ENCODE peak calls at places on chromosomes 6 and 20, in five cellular contexts. One of them, this sample, is unnamed.

GRCh38 chr20:53786071-53786444 is 192.4 kb upstream of the ZNF217 start:
- DNase-seq in AG09309: no peak
- DNase-seq in adrenal gland: no peak
- DNase-seq in fibroblast of the aortic adventitia: no peak
- DNase-seq in glutamatergic neuron: no peak
- DNase-seq in this sample: no peak

GRCh38 chr20:4006640-4007039 is 8.7 kb downstream of the RNF24 start:
- DNase-seq in AG09309: no peak
- DNase-seq in fibroblast of the aortic adventitia: peak
- DNase-seq in adrenal gland: peak
- DNase-seq in glutamatergic neuron: peak
- DNase-seq in this sample: no peak

GRCh38 chr6:40960784-40961430 is 78.1 kb downstream of the UNC5CL start:
- DNase-seq in AG09309: no peak
- DNase-seq in adrenal gland: no peak
- DNase-seq in fibroblast of the aortic adventitia: no peak
- DNase-seq in glutamatergic neuron: no peak
- DNase-seq in this sample: no peak

GRCh38 chr6:164856138-164856537 is 453.3 kb downstream of the C6orf118 start:
- DNase-seq in adrenal gland: no peak
- DNase-seq in AG09309: no peak
- DNase-seq in glutamatergic neuron: no peak
- DNase-seq in fibroblast of the aortic adventitia: no peak
- DNase-seq in this sample: no peak

GRCh38 chr6:122028933-122029332 is 370.5 kb upstream of the HSF2 start:
- DNase-seq in AG09309: no peak
- DNase-seq in adrenal gland: no peak
- DNase-seq in glutamatergic neuron: no peak
- DNase-seq in fibroblast of the aortic adventitia: no peak
- DNase-seq in this sample: no peak

GRCh38 chr20:6715350-6716063 is 52.0 kb upstream of the BMP2 start:
- DNase-seq in adrenal gland: peak
- DNase-seq in AG09309: no peak
- DNase-seq in fibroblast of the aortic adventitia: no peak
- DNase-seq in glutamatergic neuron: no peak
- DNase-seq in this sample: no peak

GRCh38 chr6:20464041-20464440 is 62.4 kb downstream of the E2F3 start:
- DNase-seq in fibroblast of the aortic adventitia: no peak
- DNase-seq in AG09309: no peak
- DNase-seq in adrenal gland: no peak
- DNase-seq in glutamatergic neuron: no peak
- DNase-seq in this sample: no peak

GRCh38 chr6:144912474-144912873 is 627.3 kb downstream of the UTRN start:
- DNase-seq in AG09309: peak
- DNase-seq in glutamatergic neuron: no peak
- DNase-seq in fibroblast of the aortic adventitia: peak
- DNase-seq in adrenal gland: no peak
- DNase-seq in this sample: no peak

GRCh38 chr6:135144678-135145508 is 36.2 kb upstream of the MYB start:
- DNase-seq in glutamatergic neuron: no peak
- DNase-seq in AG09309: no peak
- DNase-seq in fibroblast of the aortic adventitia: peak
- DNase-seq in adrenal gland: peak
- DNase-seq in this sample: no peak

GRCh38 chr6:54112171-54112650 is 968 bp downstream of the MLIP start:
- DNase-seq in AG09309: no peak
- DNase-seq in glutamatergic neuron: no peak
- DNase-seq in fibroblast of the aortic adventitia: peak
- DNase-seq in adrenal gland: no peak
- DNase-seq in this sample: no peak

GRCh38 chr20:22248052-22248667 is 336.2 kb downstream of the FOXA2 start:
- DNase-seq in fibroblast of the aortic adventitia: peak
- DNase-seq in adrenal gland: peak
- DNase-seq in AG09309: no peak
- DNase-seq in glutamatergic neuron: peak
- DNase-seq in this sample: no peak

GRCh38 chr20:23624307-23624706 is 13.4 kb downstream of the CST3 start:
- DNase-seq in AG09309: no peak
- DNase-seq in fibroblast of the aortic adventitia: peak
- DNase-seq in adrenal gland: no peak
- DNase-seq in glutamatergic neuron: no peak
- DNase-seq in this sample: no peak

GRCh38 chr20:58646703-58647102 is 4.4 kb upstream of the STX16 start:
- DNase-seq in fibroblast of the aortic adventitia: no peak
- DNase-seq in adrenal gland: no peak
- DNase-seq in glutamatergic neuron: no peak
- DNase-seq in AG09309: no peak
- DNase-seq in this sample: no peak

GRCh38 chr20:48815537-48815936 is 12.3 kb downstream of the PREX1 start:
- DNase-seq in adrenal gland: no peak
- DNase-seq in glutamatergic neuron: no peak
- DNase-seq in fibroblast of the aortic adventitia: no peak
- DNase-seq in AG09309: no peak
- DNase-seq in this sample: no peak

GRCh38 chr20:21106171-21106694 is at the start of gene LINC00237:
- DNase-seq in fibroblast of the aortic adventitia: no peak
- DNase-seq in glutamatergic neuron: no peak
- DNase-seq in adrenal gland: no peak
- DNase-seq in AG09309: no peak
- DNase-seq in this sample: no peak

GRCh38 chr6:53241936-53242335 is 93.3 kb upstream of the GCM1 start:
- DNase-seq in glutamatergic neuron: no peak
- DNase-seq in AG09309: no peak
- DNase-seq in adrenal gland: no peak
- DNase-seq in fibroblast of the aortic adventitia: no peak
- DNase-seq in this sample: no peak

GRCh38 chr20:45933231-45934045 is 1.0 kb upstream of the PCIF1 start:
- DNase-seq in AG09309: no peak
- DNase-seq in adrenal gland: peak
- DNase-seq in glutamatergic neuron: peak
- DNase-seq in fibroblast of the aortic adventitia: peak
- DNase-seq in this sample: peak
- TF ChIP-seq CTCF in AG09309: peak
- TF ChIP-seq CTCF in adrenal gland: peak
- TF ChIP-seq CTCF in glutamatergic neuron: no peak
- TF ChIP-seq CTCF in fibroblast of the aortic adventitia: peak
- TF ChIP-seq CTCF in this sample: peak

GRCh38 chr6:4641461-4641860 is 134.7 kb upstream of the CDYL start:
- DNase-seq in glutamatergic neuron: no peak
- DNase-seq in adrenal gland: no peak
- DNase-seq in fibroblast of the aortic adventitia: no peak
- DNase-seq in AG09309: no peak
- DNase-seq in this sample: no peak

GRCh38 chr6:4647414-4648365 is 128.5 kb upstream of the CDYL start:
- DNase-seq in glutamatergic neuron: peak
- DNase-seq in fibroblast of the aortic adventitia: peak
- DNase-seq in adrenal gland: peak
- DNase-seq in AG09309: peak
- DNase-seq in this sample: no peak

GRCh38 chr6:4649728-4650127 is 126.5 kb upstream of the CDYL start:
- DNase-seq in adrenal gland: no peak
- DNase-seq in glutamatergic neuron: no peak
- DNase-seq in fibroblast of the aortic adventitia: peak
- DNase-seq in AG09309: no peak
- DNase-seq in this sample: no peak

GRCh38 chr6:4644962-4645361 is 131.2 kb upstream of the CDYL start:
- DNase-seq in fibroblast of the aortic adventitia: no peak
- DNase-seq in adrenal gland: no peak
- DNase-seq in AG09309: no peak
- DNase-seq in glutamatergic neuron: no peak
- DNase-seq in this sample: no peak

DNA sequence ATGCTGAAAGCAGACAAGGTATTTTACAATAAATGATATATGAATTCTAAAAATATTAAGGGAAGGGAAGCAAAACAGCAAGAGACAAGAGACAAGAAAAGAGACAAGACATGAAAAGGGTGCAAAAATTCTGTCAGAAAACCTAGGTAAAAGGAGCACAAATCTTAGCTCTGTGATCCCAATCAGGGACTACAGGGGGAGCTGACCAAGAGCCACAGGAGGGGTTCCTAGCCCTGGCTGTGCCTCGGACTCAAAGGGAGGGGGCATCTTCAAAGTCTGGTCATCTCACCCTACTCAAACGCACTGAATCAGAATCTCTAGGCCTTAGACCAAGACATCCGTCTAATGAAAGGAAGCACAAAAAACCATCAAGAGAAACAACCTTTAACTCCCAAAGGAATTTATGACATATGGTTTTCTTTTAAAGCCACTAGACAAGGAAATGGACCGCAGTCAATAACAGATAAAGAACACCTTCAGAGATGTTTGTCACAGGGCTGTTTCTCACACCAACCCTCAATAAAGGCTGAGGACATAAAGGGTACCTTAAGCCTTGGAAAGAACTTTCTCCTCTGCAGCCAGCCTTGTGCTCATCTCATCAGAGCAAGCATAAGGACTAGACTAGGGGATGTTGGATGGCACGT is 130.4 kb upstream of the CDYL start:
- DNase-seq in adrenal gland: no peak
- DNase-seq in fibroblast of the aortic adventitia: no peak
- DNase-seq in AG09309: no peak
- DNase-seq in glutamatergic neuron: no peak
- DNase-seq in this sample: no peak
- TF ChIP-seq CTCF in adrenal gland: no peak
- TF ChIP-seq CTCF in fibroblast of the aortic adventitia: no peak
- TF ChIP-seq CTCF in AG09309: no peak
- TF ChIP-seq CTCF in glutamatergic neuron: no peak
- TF ChIP-seq CTCF in this sample: no peak

GRCh38 chr20:32945710-32946221 is 58.5 kb downstream of the SUN5 start:
- DNase-seq in glutamatergic neuron: no peak
- DNase-seq in AG09309: peak
- DNase-seq in fibroblast of the aortic adventitia: peak
- DNase-seq in adrenal gland: no peak
- DNase-seq in this sample: no peak
- TF ChIP-seq CTCF in glutamatergic neuron: peak
- TF ChIP-seq CTCF in AG09309: peak
- TF ChIP-seq CTCF in fibroblast of the aortic adventitia: peak
- TF ChIP-seq CTCF in adrenal gland: peak
- TF ChIP-seq CTCF in this sample: peak

DNA sequence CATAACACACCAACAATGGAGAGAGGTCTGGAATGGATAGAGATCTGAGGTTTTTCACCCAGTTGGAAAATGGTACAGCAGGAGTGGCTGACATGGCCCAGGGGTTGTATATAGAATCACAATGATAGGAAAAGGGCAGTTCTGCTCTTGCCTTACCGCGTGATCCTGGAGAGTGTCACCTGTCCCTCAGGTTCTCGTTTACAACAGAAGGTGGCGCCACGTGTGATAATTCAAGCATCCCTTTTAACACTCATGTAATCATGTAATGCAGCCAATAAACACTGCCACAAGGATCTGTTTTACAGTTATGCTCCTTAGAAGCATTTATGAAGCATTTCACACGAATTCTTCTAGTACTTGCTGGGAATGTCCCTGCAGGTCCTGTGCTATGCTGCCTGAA is 12.9 kb upstream of the WFDC2 start:
- DNase-seq in fibroblast of the aortic adventitia: no peak
- DNase-seq in AG09309: no peak
- DNase-seq in glutamatergic neuron: peak
- DNase-seq in adrenal gland: peak
- DNase-seq in this sample: no peak
- TF ChIP-seq CTCF in fibroblast of the aortic adventitia: peak
- TF ChIP-seq CTCF in AG09309: peak
- TF ChIP-seq CTCF in glutamatergic neuron: peak
- TF ChIP-seq CTCF in adrenal gland: no peak
- TF ChIP-seq CTCF in this sample: peak

GRCh38 chr6:137514418-137514817 is 20.2 kb upstream of the OLIG3 start:
- DNase-seq in glutamatergic neuron: no peak
- DNase-seq in AG09309: no peak
- DNase-seq in fibroblast of the aortic adventitia: no peak
- DNase-seq in adrenal gland: no peak
- DNase-seq in this sample: no peak

GRCh38 chr6:137520520-137520919 is 26.3 kb upstream of the OLIG3 start:
- DNase-seq in AG09309: no peak
- DNase-seq in glutamatergic neuron: no peak
- DNase-seq in adrenal gland: no peak
- DNase-seq in fibroblast of the aortic adventitia: no peak
- DNase-seq in this sample: no peak

GRCh38 chr6:137519629-137520176 is 25.5 kb upstream of the OLIG3 start:
- DNase-seq in fibroblast of the aortic adventitia: no peak
- DNase-seq in AG09309: no peak
- DNase-seq in glutamatergic neuron: no peak
- DNase-seq in adrenal gland: no peak
- DNase-seq in this sample: no peak

GRCh38 chr6:137518584-137518983 is 24.4 kb upstream of the OLIG3 start:
- DNase-seq in glutamatergic neuron: no peak
- DNase-seq in adrenal gland: no peak
- DNase-seq in AG09309: no peak
- DNase-seq in fibroblast of the aortic adventitia: no peak
- DNase-seq in this sample: no peak

DNA sequence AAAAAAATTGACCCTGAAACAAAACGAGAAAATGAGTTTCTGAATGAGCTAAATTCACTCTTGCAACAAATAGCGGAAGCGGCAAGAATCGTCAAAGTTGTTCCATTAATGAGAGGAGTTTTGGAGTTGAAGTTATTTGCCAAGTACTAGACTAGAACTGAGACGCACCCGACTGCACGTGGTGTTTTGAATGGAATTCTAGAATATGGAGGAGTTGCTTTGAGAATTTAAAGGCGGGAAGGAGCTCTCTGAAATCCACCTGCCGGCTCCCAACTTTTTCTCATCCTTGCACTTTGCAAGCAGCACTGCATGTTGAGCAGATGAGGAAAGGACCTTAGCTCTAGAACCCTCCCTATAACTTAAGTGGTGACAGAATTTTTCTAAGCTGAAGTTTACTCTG is 23.2 kb upstream of the OLIG3 start:
- DNase-seq in AG09309: no peak
- DNase-seq in adrenal gland: no peak
- DNase-seq in fibroblast of the aortic adventitia: no peak
- DNase-seq in glutamatergic neuron: no peak
- DNase-seq in this sample: no peak
- TF ChIP-seq CTCF in AG09309: no peak
- TF ChIP-seq CTCF in adrenal gland: no peak
- TF ChIP-seq CTCF in fibroblast of the aortic adventitia: no peak
- TF ChIP-seq CTCF in glutamatergic neuron: no peak
- TF ChIP-seq CTCF in this sample: no peak

GRCh38 chr6:7145269-7146078 is 37.7 kb downstream of the RREB1 start:
- DNase-seq in adrenal gland: no peak
- DNase-seq in AG09309: no peak
- DNase-seq in glutamatergic neuron: no peak
- DNase-seq in fibroblast of the aortic adventitia: no peak
- DNase-seq in this sample: no peak

GRCh38 chr6:7143161-7143974 is 35.6 kb downstream of the RREB1 start:
- DNase-seq in adrenal gland: no peak
- DNase-seq in AG09309: no peak
- DNase-seq in fibroblast of the aortic adventitia: no peak
- DNase-seq in glutamatergic neuron: peak
- DNase-seq in this sample: peak

GRCh38 chr6:7146079-7146828 is 38.5 kb downstream of the RREB1 start:
- DNase-seq in AG09309: no peak
- DNase-seq in glutamatergic neuron: peak
- DNase-seq in adrenal gland: peak
- DNase-seq in fibroblast of the aortic adventitia: peak
- DNase-seq in this sample: peak

GRCh38 chr6:7147051-7147671 is 39.4 kb downstream of the RREB1 start:
- DNase-seq in fibroblast of the aortic adventitia: no peak
- DNase-seq in AG09309: no peak
- DNase-seq in adrenal gland: no peak
- DNase-seq in glutamatergic neuron: no peak
- DNase-seq in this sample: no peak

GRCh38 chr6:7144810-7145209 is 37.0 kb downstream of the RREB1 start:
- DNase-seq in fibroblast of the aortic adventitia: no peak
- DNase-seq in glutamatergic neuron: no peak
- DNase-seq in adrenal gland: no peak
- DNase-seq in AG09309: no peak
- DNase-seq in this sample: no peak
- TF ChIP-seq CTCF in fibroblast of the aortic adventitia: no peak
- TF ChIP-seq CTCF in glutamatergic neuron: no peak
- TF ChIP-seq CTCF in adrenal gland: no peak
- TF ChIP-seq CTCF in AG09309: no peak
- TF ChIP-seq CTCF in this sample: no peak